ENCODE peak calls at places on chromosomes 7 and 10, in eight cellular contexts. S is HCT116, D is nephron progenitor cell, P is progenitor cell of endocrine pancreas, K is lower lobe of right lung, G is stomach, M is fibroblast of pulmonary artery, T is A549. Z is an unnamed sample.

GRCh38 chr7:1617957-1618356 is 48.1 kb upstream of the PSMG3 start:
- DNase-seq in S (no peak), D (no peak), P (no peak), K (no peak), G (no peak), M (no peak), T (no peak), Z (no peak)

GRCh38 chr7:118153551-118154177 is 30.3 kb upstream of the LSM8 start:
- DNase-seq in S (peak), D (peak), P (no peak), K (no peak), G (no peak), M (peak), T (no peak), Z (peak)

GRCh38 chr7:102991540-102992214 is 78.9 kb downstream of the LRRC17 start:
- DNase-seq in S (peak), D (no peak), P (no peak), K (no peak), G (peak), M (peak), T (peak), Z (no peak)

GRCh38 chr10:35300063-35300699 is 36.1 kb upstream of the CCNY start:
- DNase-seq in S (peak), D (no peak), P (no peak), K (peak), G (no peak), M (no peak), T (peak), Z (peak)

GRCh38 chr7:120873367-120873766 is 15.4 kb upstream of the TSPAN12 start:
- DNase-seq in S (no peak), D (no peak), P (no peak), K (no peak), G (no peak), M (no peak), T (no peak), Z (no peak)

GRCh38 chr10:44949127-44949802 is 10.3 kb upstream of the RASSF4 start:
- DNase-seq in S (no peak), D (no peak), P (no peak), K (no peak), G (no peak), M (no peak), T (no peak), Z (no peak)

GRCh38 chr7:123198111-123198510 is 1.7 kb downstream of the SLC13A1 start:
- DNase-seq in S (no peak), D (no peak), P (no peak), K (no peak), G (no peak), M (no peak), T (no peak), Z (no peak)

GRCh38 chr10:25209618-25210017 is 34.8 kb downstream of the GPR158 start:
- DNase-seq in S (no peak), D (no peak), P (no peak), K (no peak), G (no peak), M (no peak), T (no peak), Z (no peak)

GRCh38 chr10:130808686-130809085 is 502.8 kb downstream of the TCERG1L start:
- DNase-seq in S (no peak), D (no peak), P (no peak), K (no peak), G (no peak), M (no peak), T (no peak), Z (no peak)

GRCh38 chr10:52128056-52128683 is 185.9 kb upstream of the DKK1 start:
- DNase-seq in S (no peak), D (peak), P (no peak), K (no peak), G (no peak), M (no peak), T (no peak), Z (no peak)

GRCh38 chr7:143299840-143300239 is 11.7 kb downstream of the CASP2 start:
- DNase-seq in S (peak), D (peak), P (no peak), K (no peak), G (peak), M (no peak), T (peak), Z (no peak)

DNA sequence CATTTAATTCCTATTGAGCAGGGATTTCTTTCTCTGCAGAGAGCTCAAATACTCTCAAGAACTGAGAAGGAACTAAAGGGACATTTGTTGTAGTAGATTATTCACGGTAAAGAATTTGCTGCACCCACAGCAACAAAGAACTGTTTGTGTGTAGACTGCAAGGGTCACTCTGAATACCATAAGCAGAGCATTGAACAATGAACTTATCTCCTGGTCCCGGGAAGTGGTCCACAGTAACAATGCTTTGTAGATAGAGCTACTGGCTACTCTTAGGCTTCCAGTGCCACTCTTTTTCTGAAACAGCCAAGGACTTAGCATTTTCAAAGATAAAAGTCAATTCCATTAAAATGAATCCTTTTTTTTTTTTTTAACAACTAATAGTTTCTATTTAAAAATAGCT is 337.2 kb downstream of the PTEN start:
- DNase-seq in S (no peak), D (no peak), P (no peak), K (no peak), G (no peak), M (peak), T (no peak), Z (no peak)
- TF ChIP-seq CTCF in S (no peak), D (no peak), P (no peak), K (no peak), G (no peak), M (no peak), T (no peak), Z (no peak)

GRCh38 chr7:44375236-44375699 is 49.9 kb upstream of the CAMK2B start:
- DNase-seq in S (no peak), D (peak), P (no peak), K (no peak), G (no peak), M (no peak), T (no peak), Z (no peak)
- TF ChIP-seq CTCF in S (peak), D (no peak), P (peak), K (peak), G (no peak), M (no peak), T (peak), Z (peak)

GRCh38 chr7:127484954-127485353 is 92.4 kb upstream of the ZNF800 start:
- DNase-seq in S (no peak), D (no peak), P (no peak), K (no peak), G (no peak), M (no peak), T (no peak), Z (no peak)

GRCh38 chr7:127487381-127487780 is 94.9 kb upstream of the ZNF800 start:
- DNase-seq in S (no peak), D (no peak), P (no peak), K (no peak), G (no peak), M (no peak), T (no peak), Z (no peak)

GRCh38 chr7:127485482-127485881 is 93.0 kb upstream of the ZNF800 start:
- DNase-seq in S (no peak), D (no peak), P (no peak), K (no peak), G (no peak), M (no peak), T (no peak), Z (no peak)

DNA sequence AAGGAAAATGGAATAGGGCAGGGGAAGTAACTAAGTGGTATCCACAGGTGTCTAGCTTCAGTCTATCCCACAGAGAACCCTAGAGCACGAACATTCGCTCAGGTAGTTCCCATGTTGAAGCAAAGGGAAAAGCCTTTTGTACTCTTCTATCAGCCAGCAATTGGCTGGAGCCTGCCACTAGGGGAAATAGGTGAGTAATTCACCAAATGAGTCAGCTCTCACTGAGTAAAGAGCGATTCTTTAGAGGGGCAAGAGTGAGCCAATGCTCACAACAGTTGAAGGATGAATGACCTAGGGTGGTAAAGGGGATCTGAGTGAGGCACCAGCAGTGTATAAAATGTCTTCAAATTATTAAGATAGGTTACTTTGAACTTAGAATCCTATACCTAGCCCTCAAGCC is 94.1 kb upstream of the ZNF800 start:
- DNase-seq in S (no peak), D (no peak), P (no peak), K (no peak), G (no peak), M (no peak), T (no peak), Z (no peak)
- TF ChIP-seq CTCF in S (peak), D (no peak), P (no peak), K (no peak), G (no peak), M (peak), T (no peak), Z (peak)

DNA sequence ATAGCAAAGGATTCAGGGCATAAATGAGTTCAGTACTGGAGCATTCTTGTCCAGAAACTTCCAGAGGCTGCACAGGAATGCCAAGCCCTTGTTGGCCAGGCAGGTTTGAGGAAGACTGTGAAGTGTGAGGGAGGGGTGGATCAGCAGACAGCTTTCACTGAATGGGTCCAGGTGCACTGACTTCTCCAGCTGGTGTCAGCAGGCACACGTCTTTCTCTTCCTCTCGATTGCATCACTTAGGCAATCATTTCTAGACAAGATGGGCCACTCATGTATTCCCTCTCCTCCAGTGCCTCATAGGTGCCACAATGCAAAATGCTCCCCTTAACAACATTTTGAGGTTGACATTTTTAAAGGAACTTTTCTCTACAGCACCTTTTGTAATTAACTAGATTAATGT is 15.6 kb upstream of the PLEKHS1 start:
- DNase-seq in S (no peak), D (no peak), P (no peak), K (no peak), G (no peak), M (peak), T (peak), Z (no peak)
- TF ChIP-seq CTCF in S (no peak), D (no peak), P (no peak), K (no peak), G (no peak), M (no peak), T (peak), Z (no peak)

GRCh38 chr10:58979713-58980112 is 196.7 kb upstream of the PHYHIPL start:
- DNase-seq in S (no peak), D (no peak), P (no peak), K (no peak), G (no peak), M (no peak), T (no peak), Z (no peak)
- TF ChIP-seq CTCF in S (no peak), D (no peak), P (no peak), K (no peak), G (no peak), M (no peak), T (no peak), Z (no peak)

GRCh38 chr7:31062746-31063435 is 10.8 kb downstream of the ADCYAP1R1 start:
- DNase-seq in S (no peak), D (no peak), P (no peak), K (no peak), G (no peak), M (no peak), T (no peak), Z (no peak)

GRCh38 chr7:31059551-31059950 is 7.4 kb downstream of the ADCYAP1R1 start:
- DNase-seq in S (no peak), D (peak), P (no peak), K (no peak), G (no peak), M (no peak), T (no peak), Z (no peak)

GRCh38 chr7:31058688-31059087 is 6.6 kb downstream of the ADCYAP1R1 start:
- DNase-seq in S (no peak), D (no peak), P (no peak), K (no peak), G (no peak), M (no peak), T (no peak), Z (no peak)

GRCh38 chr7:31058122-31058521 is 6.0 kb downstream of the ADCYAP1R1 start:
- DNase-seq in S (no peak), D (no peak), P (no peak), K (no peak), G (no peak), M (peak), T (no peak), Z (no peak)

DNA sequence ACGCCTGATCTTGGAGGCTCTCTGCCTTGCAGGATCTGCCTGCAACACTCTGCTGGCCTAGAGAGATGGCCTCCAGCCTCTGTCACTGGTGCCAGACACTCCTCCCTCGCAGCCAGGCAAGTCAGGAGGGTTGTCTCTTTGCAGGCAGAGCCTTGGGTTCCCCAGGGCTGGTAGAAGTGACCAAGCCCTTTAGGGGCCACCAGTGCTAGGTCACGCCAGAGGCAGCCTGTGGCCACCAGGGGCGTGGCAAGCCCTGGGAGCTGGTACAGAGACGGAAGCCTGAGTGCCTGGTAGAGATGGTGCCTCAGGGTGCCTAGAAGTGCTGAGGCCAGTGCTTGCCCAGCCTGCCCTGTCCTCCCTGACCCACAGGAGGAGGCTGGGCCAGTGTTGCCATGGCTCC is 9.1 kb downstream of the ADCYAP1R1 start:
- DNase-seq in S (no peak), D (no peak), P (no peak), K (no peak), G (no peak), M (no peak), T (no peak), Z (no peak)
- TF ChIP-seq CTCF in S (peak), D (peak), P (peak), K (no peak), G (no peak), M (no peak), T (no peak), Z (peak)

GRCh38 chr10:2077231-2077630 is 339.9 kb upstream of the ADARB2 start:
- DNase-seq in S (no peak), D (no peak), P (no peak), K (no peak), G (no peak), M (no peak), T (no peak), Z (no peak)

GRCh38 chr10:2081501-2081900 is 344.2 kb upstream of the ADARB2 start:
- DNase-seq in S (no peak), D (no peak), P (no peak), K (no peak), G (no peak), M (no peak), T (no peak), Z (no peak)

GRCh38 chr10:2079603-2080078 is 342.3 kb upstream of the ADARB2 start:
- DNase-seq in S (no peak), D (peak), P (peak), K (no peak), G (no peak), M (no peak), T (no peak), Z (no peak)

DNA sequence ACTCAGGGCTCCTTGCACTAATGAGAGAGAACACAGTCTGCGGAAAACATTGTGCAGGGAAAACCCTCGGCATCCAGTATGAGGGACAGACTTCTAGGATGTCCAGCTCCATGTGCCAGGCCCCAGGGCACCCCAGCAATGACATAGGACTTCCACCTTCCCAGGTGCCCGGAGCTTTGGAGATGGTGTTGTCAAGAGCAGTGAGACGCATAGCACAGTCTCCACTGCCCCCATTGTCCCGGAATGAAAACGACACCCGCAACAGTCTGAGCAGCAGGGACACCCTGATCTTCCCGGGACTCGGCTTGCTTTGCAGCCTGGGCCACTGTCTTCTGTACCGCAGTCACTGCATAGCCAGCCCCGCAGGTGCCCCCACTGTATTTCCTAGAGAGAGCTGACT is 339.2 kb upstream of the ADARB2 start:
- DNase-seq in S (no peak), D (no peak), P (no peak), K (no peak), G (no peak), M (no peak), T (no peak), Z (no peak)
- TF ChIP-seq CTCF in S (no peak), D (no peak), P (no peak), K (no peak), G (no peak), M (no peak), T (no peak), Z (no peak)

GRCh38 chr10:79186742-79187544 is 118.2 kb downstream of the ZMIZ1 start:
- DNase-seq in S (no peak), D (no peak), P (no peak), K (peak), G (no peak), M (no peak), T (no peak), Z (no peak)
- TF ChIP-seq CTCF in S (no peak), D (no peak), P (no peak), K (no peak), G (no peak), M (no peak), T (no peak), Z (no peak)

DNA sequence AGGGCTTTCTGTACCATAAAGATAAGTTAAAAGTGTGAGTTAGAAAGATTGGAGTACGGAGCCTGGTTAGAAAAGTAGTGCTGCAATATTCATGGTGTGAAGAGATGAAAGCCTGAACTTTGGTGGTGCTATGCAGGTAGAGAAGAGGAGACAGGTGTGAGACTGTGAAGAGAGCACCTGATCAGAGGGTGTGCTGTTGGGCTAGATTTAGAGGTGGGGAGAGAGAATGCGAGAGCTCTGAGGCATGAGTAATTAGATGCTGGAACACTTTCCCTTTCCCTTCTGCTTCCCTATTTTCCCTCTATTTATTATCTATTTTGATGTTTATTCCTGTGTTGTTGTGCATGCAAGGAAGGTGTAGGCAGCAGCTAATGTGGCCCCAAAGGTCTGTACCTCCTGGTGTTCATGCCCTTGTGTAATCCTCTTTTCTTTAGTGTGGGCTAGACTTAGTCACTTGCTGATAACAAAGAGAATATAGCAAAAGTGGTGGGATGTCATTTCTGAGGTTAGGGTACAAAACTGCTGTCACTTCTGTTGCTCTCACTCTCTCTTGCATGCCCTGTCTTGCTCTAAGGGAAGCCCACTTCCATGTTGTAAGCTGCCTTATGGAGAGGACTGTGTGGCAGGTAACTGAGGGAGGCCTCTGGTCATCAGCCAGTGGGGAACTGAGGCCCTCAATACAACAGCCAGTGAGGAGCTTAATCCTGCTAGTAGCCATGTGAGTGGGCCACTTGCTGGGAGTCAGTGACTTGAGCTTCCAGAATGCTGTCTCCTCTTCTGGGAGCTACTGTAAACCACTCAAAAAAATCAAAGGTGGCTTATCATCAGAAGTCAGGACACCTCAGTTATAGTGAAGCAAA is 2.6 kb upstream of the ATXN7L1 start:
- DNase-seq in S (no peak), D (no peak), P (no peak), K (no peak), G (no peak), M (no peak), T (no peak), Z (no peak)
- TF ChIP-seq CTCF in S (no peak), D (no peak), P (no peak), K (no peak), G (no peak), M (no peak), T (no peak), Z (no peak)

GRCh38 chr7:24216576-24217116 is 67.3 kb upstream of the NPY start:
- DNase-seq in S (no peak), D (no peak), P (no peak), K (no peak), G (no peak), M (peak), T (no peak), Z (no peak)
- TF ChIP-seq CTCF in S (no peak), D (no peak), P (no peak), K (no peak), G (no peak), M (no peak), T (no peak), Z (no peak)

Z was measured in GM12864.